ENCODE peak calls at places on chromosomes 3 and 15, in eight cellular contexts. N is colonic mucosa, G is heart left ventricle, D is fibroblast of lung, A is uterus, M is tibial artery, O is Peyer's patch, K is heart right ventricle. S is an unnamed sample.

GRCh38 chr15:56886450-56886856 is 32.0 kb upstream of the TCF12 start:
- DNase-seq in O (no peak), D (no peak), G (no peak), M (peak), N (peak), A (no peak), K (no peak), S (no peak)

GRCh38 chr3:173588547-173588946 is 191.0 kb downstream of the NLGN1 start:
- DNase-seq in N (no peak), G (no peak), D (no peak), M (no peak), K (no peak), A (no peak), O (no peak), S (no peak)

GRCh38 chr3:154971341-154971740 is 108.8 kb upstream of the MME start:
- DNase-seq in A (no peak), N (no peak), D (no peak), G (no peak), K (no peak), M (no peak), O (no peak), S (no peak)

GRCh38 chr3:138132239-138132638 is at the start of gene A4GNT:
- DNase-seq in D (no peak), M (no peak), G (no peak), O (no peak), N (no peak), K (no peak), A (no peak), S (no peak)

GRCh38 chr15:73686781-73687256 is 2.6 kb downstream of the CD276 start:
- DNase-seq in G (no peak), N (no peak), O (peak), D (peak), A (no peak), M (peak), K (no peak), S (no peak)

GRCh38 chr3:10002951-10003350 is 16.3 kb upstream of the EMC3 start:
- DNase-seq in K (no peak), D (no peak), N (no peak), G (no peak), O (peak), A (no peak), M (no peak), S (no peak)

GRCh38 chr15:77036537-77037474 is 34.1 kb downstream of the TSPAN3 start:
- DNase-seq in A (peak), G (peak), M (no peak), K (no peak), N (peak), O (no peak), D (no peak), S (no peak)

GRCh38 chr3:134345202-134345601 is 29.0 kb downstream of the AMOTL2 start:
- DNase-seq in O (peak), N (no peak), D (no peak), A (peak), G (no peak), M (no peak), K (no peak), S (no peak)

GRCh38 chr3:101963902-101964362 is 114.6 kb downstream of the NFKBIZ start:
- DNase-seq in D (peak), K (no peak), N (no peak), A (peak), M (peak), O (no peak), G (no peak), S (peak)

GRCh38 chr15:94692697-94693096 is 461.3 kb downstream of the MCTP2 start:
- DNase-seq in G (no peak), N (no peak), K (no peak), A (no peak), D (peak), M (no peak), O (no peak), S (peak)

GRCh38 chr3:140898340-140899180 is 43.1 kb upstream of the SLC25A36 start:
- DNase-seq in O (no peak), N (peak), G (no peak), M (no peak), K (no peak), D (peak), A (no peak), S (peak)

GRCh38 chr3:186257866-186258265 is 104.2 kb downstream of the DGKG start:
- DNase-seq in G (no peak), N (no peak), K (no peak), O (no peak), M (no peak), A (no peak), D (peak), S (no peak)

GRCh38 chr3:120745466-120745865 is 2.9 kb downstream of the GTF2E1 start:
- DNase-seq in G (no peak), N (no peak), D (no peak), K (no peak), O (no peak), A (no peak), M (no peak), S (no peak)

GRCh38 chr15:57895291-57895690 is 170.2 kb downstream of the ALDH1A2 start:
- DNase-seq in K (no peak), N (no peak), G (no peak), O (no peak), A (no peak), D (no peak), M (no peak), S (no peak)

GRCh38 chr3:136914739-136915138 is 43.0 kb upstream of the IL20RB start:
- DNase-seq in D (no peak), O (no peak), M (no peak), A (no peak), K (no peak), N (no peak), G (no peak), S (no peak)

GRCh38 chr15:51816615-51817014 is 12.8 kb upstream of the TMOD3 start:
- DNase-seq in A (no peak), N (no peak), G (no peak), D (no peak), K (no peak), O (no peak), M (no peak), S (no peak)

GRCh38 chr15:75038948-75039533 is 15.7 kb downstream of the PPCDC start:
- DNase-seq in K (no peak), N (no peak), D (no peak), O (no peak), M (no peak), G (no peak), A (no peak), S (no peak)

GRCh38 chr15:87362531-87362930 is 894.0 kb downstream of the NTRK3 start:
- DNase-seq in O (no peak), A (no peak), M (no peak), D (peak), G (no peak), N (no peak), K (no peak), S (no peak)

GRCh38 chr3:181383760-181384159 is 328.0 kb upstream of the SOX2 start:
- DNase-seq in O (no peak), M (no peak), N (no peak), D (no peak), A (no peak), K (no peak), G (no peak), S (no peak)
- H3K27ac ChIP-seq in O (no peak), M (no peak), N (no peak), D (no peak), A (no peak), K (no peak), G (no peak), S (no peak)

GRCh38 chr3:129599607-129600006 is 6.9 kb downstream of the PLXND1 start:
- DNase-seq in N (no peak), K (no peak), G (peak), D (peak), A (no peak), O (peak), M (peak), S (no peak)
- H3K27ac ChIP-seq in N (peak), K (peak), G (peak), D (peak), A (peak), O (peak), M (peak), S (no peak)

GRCh38 chr15:84983299-84983698 is 1.6 kb downstream of the PDE8A start:
- DNase-seq in M (no peak), O (no peak), N (no peak), G (no peak), A (no peak), D (no peak), K (no peak), S (no peak)
- H3K27ac ChIP-seq in M (no peak), O (peak), N (no peak), G (no peak), A (peak), D (no peak), K (peak), S (no peak)

DNA sequence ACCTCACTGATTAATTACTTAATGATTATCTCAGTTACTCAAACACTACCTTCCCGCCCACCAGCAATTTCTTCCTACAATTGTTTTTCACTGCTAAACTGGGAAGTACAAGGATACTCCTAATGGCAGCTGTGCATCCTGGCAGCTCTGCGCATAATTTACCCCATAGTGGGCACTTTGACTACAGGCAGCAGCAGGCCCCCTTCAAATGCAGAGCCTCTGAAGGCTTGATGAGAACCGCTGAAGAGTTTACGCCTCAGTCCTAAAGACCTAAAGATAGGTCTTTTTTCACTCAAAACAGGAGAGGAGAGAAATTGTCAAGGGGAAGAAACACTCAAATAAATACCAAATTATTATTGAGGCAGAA is 10.7 kb downstream of the CCDC32 start:
- DNase-seq in O (no peak), A (no peak), D (no peak), G (no peak), N (no peak), M (no peak), K (no peak), S (no peak)
- H3K27ac ChIP-seq in O (no peak), A (no peak), D (no peak), G (no peak), N (no peak), M (no peak), K (peak), S (no peak)

S was measured in epithelial cell of prostate.